ENCODE peak calls at places on chromosome 7, in five cellular contexts. One of them, this sample, is unnamed.

GRCh38 chr7:38368191-38368605 is 94.8 kb upstream of the TARP start:
- DNase-seq in GM23248: peak; percentile 86
- DNase-seq in IMR-90: peak; percentile 65
- DNase-seq in mammary epithelial cell: peak; percentile 69
- DNase-seq in keratinocyte: peak; percentile 11
- DNase-seq in this sample: peak; percentile 14

GRCh38 chr7:140726304-140726703 is 29.8 kb downstream of the NDUFB2 start:
- DNase-seq in mammary epithelial cell: no peak
- DNase-seq in GM23248: peak; percentile 32
- DNase-seq in IMR-90: peak; percentile 23
- DNase-seq in keratinocyte: no peak
- DNase-seq in this sample: peak; percentile 18

GRCh38 chr7:44231088-44231487 is 30.3 kb downstream of the YKT6 start:
- DNase-seq in IMR-90: no peak
- DNase-seq in mammary epithelial cell: no peak
- DNase-seq in GM23248: no peak
- DNase-seq in keratinocyte: no peak
- DNase-seq in this sample: no peak

GRCh38 chr7:47195641-47196040 is 386.3 kb downstream of the TNS3 start:
- DNase-seq in keratinocyte: no peak
- DNase-seq in GM23248: no peak
- DNase-seq in IMR-90: no peak
- DNase-seq in mammary epithelial cell: no peak
- DNase-seq in this sample: no peak

GRCh38 chr7:43879477-43879876 is 10.2 kb upstream of the MRPS24 start:
- DNase-seq in IMR-90: peak; percentile 93
- DNase-seq in mammary epithelial cell: peak; percentile 48
- DNase-seq in GM23248: peak; percentile 94
- DNase-seq in keratinocyte: no peak
- DNase-seq in this sample: no peak

GRCh38 chr7:90648107-90648506 is 52.0 kb downstream of the CDK14 start:
- DNase-seq in mammary epithelial cell: no peak
- DNase-seq in GM23248: no peak
- DNase-seq in IMR-90: no peak
- DNase-seq in keratinocyte: no peak
- DNase-seq in this sample: no peak

GRCh38 chr7:67950321-67951083 is 953.9 kb downstream of the TYW1 start:
- DNase-seq in mammary epithelial cell: no peak
- DNase-seq in IMR-90: no peak
- DNase-seq in keratinocyte: no peak
- DNase-seq in GM23248: no peak
- DNase-seq in this sample: peak; percentile 20

GRCh38 chr7:44067064-44067951 is 1.9 kb upstream of the PGAM2 start:
- DNase-seq in IMR-90: no peak
- DNase-seq in mammary epithelial cell: no peak
- DNase-seq in keratinocyte: no peak
- DNase-seq in GM23248: no peak
- DNase-seq in this sample: no peak

GRCh38 chr7:135352285-135352684 is 118.6 kb downstream of the STRA8 start:
- DNase-seq in keratinocyte: no peak
- DNase-seq in mammary epithelial cell: no peak
- DNase-seq in IMR-90: no peak
- DNase-seq in GM23248: no peak
- DNase-seq in this sample: no peak

GRCh38 chr7:300048-300447 is 10.1 kb downstream of the FOXL3 start:
- DNase-seq in mammary epithelial cell: no peak
- DNase-seq in keratinocyte: no peak
- DNase-seq in IMR-90: no peak
- DNase-seq in GM23248: no peak
- DNase-seq in this sample: no peak

GRCh38 chr7:105648561-105649401 is 67.5 kb upstream of the EFCAB10 start:
- DNase-seq in GM23248: peak; percentile 35
- DNase-seq in IMR-90: no peak
- DNase-seq in mammary epithelial cell: peak; percentile 25
- DNase-seq in keratinocyte: no peak
- DNase-seq in this sample: no peak

GRCh38 chr7:112789824-112790650 is at the start of gene TMEM168:
- DNase-seq in GM23248: peak; percentile 85
- DNase-seq in IMR-90: peak; percentile 76
- DNase-seq in mammary epithelial cell: peak; percentile 85
- DNase-seq in keratinocyte: no peak
- DNase-seq in this sample: no peak

GRCh38 chr7:70480913-70481579 is 650.9 kb upstream of the GALNT17 start:
- DNase-seq in mammary epithelial cell: peak; percentile 96
- DNase-seq in GM23248: no peak
- DNase-seq in IMR-90: no peak
- DNase-seq in keratinocyte: peak; percentile 75
- DNase-seq in this sample: no peak

GRCh38 chr7:42457663-42458062 is 220.7 kb upstream of the GLI3 start:
- DNase-seq in GM23248: no peak
- DNase-seq in mammary epithelial cell: no peak
- DNase-seq in keratinocyte: no peak
- DNase-seq in IMR-90: no peak
- DNase-seq in this sample: no peak

GRCh38 chr7:156514851-156515250 is 125.7 kb upstream of the RNF32 start:
- DNase-seq in GM23248: no peak
- DNase-seq in IMR-90: no peak
- DNase-seq in keratinocyte: no peak
- DNase-seq in mammary epithelial cell: no peak
- DNase-seq in this sample: no peak

GRCh38 chr7:156515911-156516790 is 124.4 kb upstream of the RNF32 start:
- DNase-seq in GM23248: no peak
- DNase-seq in IMR-90: no peak
- DNase-seq in mammary epithelial cell: no peak
- DNase-seq in keratinocyte: no peak
- DNase-seq in this sample: no peak

GRCh38 chr7:156518466-156518865 is 122.1 kb upstream of the RNF32 start:
- DNase-seq in keratinocyte: no peak
- DNase-seq in GM23248: no peak
- DNase-seq in IMR-90: no peak
- DNase-seq in mammary epithelial cell: no peak
- DNase-seq in this sample: no peak

GRCh38 chr7:156519070-156519469 is 121.5 kb upstream of the RNF32 start:
- DNase-seq in IMR-90: no peak
- DNase-seq in mammary epithelial cell: no peak
- DNase-seq in GM23248: no peak
- DNase-seq in keratinocyte: no peak
- DNase-seq in this sample: no peak

GRCh38 chr7:156516791-156517378 is 123.7 kb upstream of the RNF32 start:
- DNase-seq in GM23248: no peak
- DNase-seq in IMR-90: no peak
- DNase-seq in keratinocyte: no peak
- DNase-seq in mammary epithelial cell: no peak
- DNase-seq in this sample: no peak
- H3K4me3 ChIP-seq in GM23248: no peak overlapping the region
- H3K4me3 ChIP-seq in IMR-90: no peak overlapping the region
- H3K4me3 ChIP-seq in keratinocyte: no peak overlapping the region
- H3K4me3 ChIP-seq in mammary epithelial cell: no peak overlapping the region
- H3K4me3 ChIP-seq in this sample: no peak overlapping the region

GRCh38 chr7:155717010-155717744 is 72.7 kb downstream of the RBM33 start:
- DNase-seq in IMR-90: no peak
- DNase-seq in mammary epithelial cell: no peak
- DNase-seq in GM23248: no peak
- DNase-seq in keratinocyte: no peak
- DNase-seq in this sample: no peak

GRCh38 chr7:155722118-155722517 is 77.7 kb downstream of the RBM33 start:
- DNase-seq in keratinocyte: no peak
- DNase-seq in GM23248: no peak
- DNase-seq in mammary epithelial cell: no peak
- DNase-seq in IMR-90: no peak
- DNase-seq in this sample: no peak

GRCh38 chr7:155725073-155725346 is 80.5 kb downstream of the RBM33 start:
- DNase-seq in mammary epithelial cell: no peak
- DNase-seq in IMR-90: no peak
- DNase-seq in GM23248: no peak
- DNase-seq in keratinocyte: no peak
- DNase-seq in this sample: no peak

GRCh38 chr7:155722936-155723335 is 78.5 kb downstream of the RBM33 start:
- DNase-seq in mammary epithelial cell: no peak
- DNase-seq in keratinocyte: no peak
- DNase-seq in GM23248: no peak
- DNase-seq in IMR-90: no peak
- DNase-seq in this sample: no peak

DNA sequence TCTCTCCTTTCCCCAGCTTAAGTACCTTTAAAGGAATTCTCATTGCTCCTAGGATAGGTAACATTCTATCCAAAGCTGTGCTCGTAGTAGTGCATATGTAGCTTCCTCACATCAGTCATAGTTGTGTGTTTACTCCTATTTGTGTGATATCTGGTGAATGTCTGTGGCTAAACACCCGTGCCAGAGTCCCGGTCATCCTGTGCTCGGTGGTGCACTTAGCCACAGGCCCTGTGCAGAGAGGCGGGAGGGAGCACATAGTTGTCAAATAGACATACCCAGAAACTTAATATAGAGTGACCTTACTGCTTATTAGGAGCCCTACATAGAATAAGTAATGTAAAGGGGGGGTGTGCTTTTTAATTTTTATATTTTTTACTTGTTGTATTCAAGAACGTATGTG is 76.6 kb downstream of the RBM33 start:
- DNase-seq in mammary epithelial cell: no peak
- DNase-seq in keratinocyte: no peak
- DNase-seq in GM23248: no peak
- DNase-seq in IMR-90: no peak
- DNase-seq in this sample: no peak
- H3K9ac ChIP-seq in mammary epithelial cell: no peak overlapping the region
- H3K9ac ChIP-seq in keratinocyte: no peak overlapping the region
- H3K9ac ChIP-seq in GM23248: no peak overlapping the region
- H3K9ac ChIP-seq in IMR-90: no peak overlapping the region
- H3K9ac ChIP-seq in this sample: no peak overlapping the region

DNA sequence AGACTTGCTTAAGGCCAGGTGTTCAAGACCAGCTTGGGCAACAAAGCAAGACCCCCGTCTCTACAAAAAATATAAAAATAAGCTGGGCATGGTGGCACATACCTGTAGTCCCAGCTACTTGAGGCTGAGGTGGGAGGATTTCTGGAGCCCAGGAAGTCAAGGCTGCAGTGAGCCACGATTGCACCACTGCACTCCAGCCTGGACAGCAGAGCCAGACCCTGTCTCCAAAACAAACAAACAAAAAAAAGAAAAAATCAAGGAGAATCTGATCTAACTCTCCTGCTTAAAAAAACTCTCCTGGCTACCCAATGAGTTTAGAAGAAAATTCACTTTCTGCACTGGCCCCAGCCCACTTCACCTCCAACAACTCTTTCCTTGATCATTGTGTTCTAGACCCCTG is 1.9 kb upstream of the KPNA7 start:
- DNase-seq in keratinocyte: no peak
- DNase-seq in IMR-90: no peak
- DNase-seq in mammary epithelial cell: no peak
- DNase-seq in GM23248: no peak
- DNase-seq in this sample: no peak
- H3K4me3 ChIP-seq in keratinocyte: no peak overlapping the region
- H3K4me3 ChIP-seq in IMR-90: no peak overlapping the region
- H3K4me3 ChIP-seq in mammary epithelial cell: no peak overlapping the region
- H3K4me3 ChIP-seq in GM23248: no peak overlapping the region
- H3K4me3 ChIP-seq in this sample: no peak overlapping the region

GRCh38 chr7:150737265-150738055 is at the start of gene GIMAP5:
- DNase-seq in IMR-90: no peak
- DNase-seq in GM23248: no peak
- DNase-seq in keratinocyte: no peak
- DNase-seq in mammary epithelial cell: no peak
- DNase-seq in this sample: no peak
- H3K9ac ChIP-seq in IMR-90: no peak within 1 kb of the TSS
- H3K9ac ChIP-seq in GM23248: no peak within 1 kb of the TSS
- H3K9ac ChIP-seq in keratinocyte: no peak within 1 kb of the TSS
- H3K9ac ChIP-seq in mammary epithelial cell: no peak within 1 kb of the TSS
- H3K9ac ChIP-seq in this sample: no peak within 1 kb of the TSS

This sample was measured in SK-N-MC.